ENCODE peak calls at places on chromosomes 6 and 20, in nine cellular contexts. W is astrocyte; P is cardiac muscle cell; C is brain microvascular endothelial cell; O is AG04450; Z is MM.1S; T is prostate gland; G is CD8-positive, alpha-beta memory T cell; H is GM12878. S is an unnamed sample.

GRCh38 chr6:165204807-165205545 is 104.4 kb downstream of the C6orf118 start:
- DNase-seq in H (no peak), T (no peak), P (no peak), W (no peak), Z (no peak), G (no peak), O (no peak), C (no peak), S (no peak)

GRCh38 chr6:43355862-43356590 is 13.4 kb downstream of the ZNF318 start:
- DNase-seq in C (no peak), O (no peak), T (no peak), G (no peak), P (peak), Z (no peak), H (no peak), W (no peak), S (no peak)

GRCh38 chr6:51489133-51489532 is 598.3 kb downstream of the PKHD1 start:
- DNase-seq in Z (no peak), P (no peak), W (no peak), G (no peak), C (no peak), T (no peak), H (no peak), O (no peak), S (no peak)

GRCh38 chr20:58202039-58202438 is 26.4 kb downstream of the ANKRD60 start:
- DNase-seq in C (no peak), H (no peak), Z (no peak), P (no peak), W (no peak), O (no peak), T (no peak), G (no peak), S (no peak)

GRCh38 chr20:3901028-3901746 is 12.0 kb downstream of the PANK2 start:
- DNase-seq in W (no peak), P (peak), T (no peak), Z (no peak), H (no peak), G (no peak), C (no peak), O (no peak), S (no peak)

GRCh38 chr6:126307859-126308258 is 32.1 kb upstream of the CENPW start:
- DNase-seq in Z (no peak), H (no peak), T (no peak), G (no peak), W (peak), P (peak), O (peak), C (peak), S (no peak)

GRCh38 chr20:44344723-44345122 is 7.9 kb downstream of the R3HDML start:
- DNase-seq in G (no peak), T (no peak), Z (no peak), H (no peak), W (no peak), P (no peak), O (no peak), C (no peak), S (no peak)

GRCh38 chr20:23823621-23824324 is 2.8 kb downstream of the CST2 start:
- DNase-seq in P (no peak), Z (no peak), C (no peak), G (no peak), O (no peak), H (no peak), W (no peak), T (no peak), S (peak)

GRCh38 chr6:53565886-53566285 is 21.0 kb upstream of the GCLC start:
- DNase-seq in O (no peak), T (no peak), P (peak), G (no peak), C (no peak), H (no peak), W (no peak), Z (no peak), S (no peak)

GRCh38 chr6:153856929-153857376 is 182.1 kb upstream of the OPRM1 start:
- DNase-seq in T (no peak), C (no peak), P (no peak), W (no peak), H (no peak), O (no peak), Z (no peak), G (no peak), S (no peak)

GRCh38 chr20:3728354-3728753 is 4.1 kb upstream of the HSPA12B start:
- DNase-seq in G (no peak), O (no peak), P (no peak), W (no peak), C (no peak), T (no peak), Z (no peak), H (no peak), S (no peak)

GRCh38 chr20:62928246-62928939 is 2.1 kb upstream of the DIDO1 start:
- DNase-seq in O (no peak), H (no peak), T (no peak), C (no peak), G (no peak), P (no peak), Z (no peak), W (no peak), S (no peak)

GRCh38 chr6:155377061-155377460 is 62.8 kb upstream of the TFB1M start:
- DNase-seq in P (peak), Z (no peak), H (no peak), G (no peak), C (peak), W (peak), T (no peak), O (peak), S (no peak)

GRCh38 chr6:2259002-2259494 is 13.6 kb upstream of the GMDS start:
- DNase-seq in G (no peak), W (no peak), Z (no peak), C (no peak), H (no peak), T (no peak), P (no peak), O (no peak), S (no peak)

GRCh38 chr6:81734081-81734480 is 18.4 kb downstream of the TENT5A start:
- DNase-seq in C (no peak), H (no peak), W (no peak), T (no peak), G (no peak), Z (no peak), O (no peak), P (peak), S (no peak)

GRCh38 chr20:58908941-58909340 is 56.4 kb downstream of the GNAS start:
- DNase-seq in G (no peak), T (no peak), O (no peak), P (no peak), C (no peak), Z (no peak), H (no peak), W (no peak), S (no peak)

GRCh38 chr6:50936277-50936681 is 117.6 kb downstream of the TFAP2B start:
- DNase-seq in H (no peak), Z (no peak), W (no peak), T (no peak), P (no peak), O (no peak), C (no peak), G (no peak), S (no peak)

GRCh38 chr20:10861619-10862018 is 187.8 kb upstream of the JAG1 start:
- DNase-seq in W (peak), P (no peak), H (no peak), O (no peak), T (peak), G (no peak), Z (no peak), C (no peak), S (no peak)

GRCh38 chr6:90536516-90536915 is 50.4 kb downstream of the MAP3K7 start:
- DNase-seq in T (no peak), P (no peak), G (no peak), O (no peak), W (no peak), Z (no peak), C (no peak), H (no peak), S (peak)

GRCh38 chr6:134740473-134741192 is 209.3 kb downstream of the ALDH8A1 start:
- DNase-seq in Z (no peak), C (peak), O (no peak), P (peak), T (no peak), G (no peak), H (no peak), W (peak), S (no peak)

GRCh38 chr20:17843246-17844132 is 125.1 kb downstream of the SNX5 start:
- DNase-seq in O (peak), P (peak), H (no peak), T (no peak), C (peak), W (peak), G (peak), Z (no peak), S (peak)

GRCh38 chr6:51098801-51099200 is 280.1 kb downstream of the TFAP2B start:
- DNase-seq in H (no peak), C (peak), P (no peak), Z (no peak), G (no peak), T (no peak), O (no peak), W (no peak), S (no peak)

GRCh38 chr6:116847234-116847633 is 18.4 kb upstream of the GPRC6A start:
- DNase-seq in T (no peak), G (no peak), C (no peak), H (no peak), Z (peak), W (peak), O (no peak), P (peak), S (peak)

GRCh38 chr6:107820571-107821261 is 3.4 kb downstream of the SCML4 start:
- DNase-seq in C (no peak), Z (no peak), T (no peak), P (peak), G (peak), O (no peak), H (no peak), W (peak), S (no peak)

GRCh38 chr20:52494244-52494643 is 302.7 kb upstream of the ZFP64 start:
- DNase-seq in Z (no peak), H (no peak), W (peak), G (no peak), C (peak), T (no peak), O (peak), P (peak), S (no peak)

GRCh38 chr6:41072836-41073202 is at the start of gene NFYA:
- DNase-seq in W (peak), T (no peak), H (no peak), O (no peak), Z (no peak), C (no peak), G (no peak), P (no peak), S (peak)

GRCh38 chr20:36472656-36473071 is 68.7 kb upstream of the MYL9 start:
- DNase-seq in C (no peak), W (no peak), Z (peak), O (no peak), H (no peak), P (no peak), G (no peak), T (peak), S (no peak)

GRCh38 chr6:9563996-9564395 is 850.9 kb downstream of the TFAP2A start:
- DNase-seq in T (no peak), P (peak), O (no peak), W (peak), H (no peak), Z (no peak), G (no peak), C (no peak), S (no peak)

GRCh38 chr6:17233531-17233930 is 47.6 kb upstream of the RBM24 start:
- DNase-seq in W (peak), G (no peak), Z (no peak), P (peak), C (peak), H (no peak), T (no peak), O (no peak), S (no peak)

GRCh38 chr6:4637691-4638433 is 138.3 kb upstream of the CDYL start:
- DNase-seq in O (peak), H (peak), C (peak), W (peak), Z (no peak), T (no peak), P (peak), G (no peak), S (no peak)

GRCh38 chr6:36024154-36024760 is at the start of gene SLC26A8:
- DNase-seq in T (no peak), P (no peak), O (no peak), H (no peak), G (no peak), Z (no peak), W (no peak), C (no peak), S (no peak)

GRCh38 chr6:79410806-79411205 is 126.4 kb downstream of the LCA5 start:
- DNase-seq in Z (no peak), C (no peak), H (no peak), W (no peak), G (no peak), P (no peak), O (no peak), T (no peak), S (no peak)

GRCh38 chr6:105209950-105210706 is 30.3 kb upstream of the POPDC3 start:
- DNase-seq in C (peak), G (no peak), P (peak), H (no peak), O (peak), W (peak), T (no peak), Z (no peak), S (no peak)

GRCh38 chr6:11143394-11144371 is 32.2 kb upstream of the ERVFRD-1 start:
- DNase-seq in Z (no peak), T (peak), P (peak), W (peak), C (peak), H (no peak), O (peak), G (no peak), S (no peak)

GRCh38 chr6:147156799-147157382 is 47.3 kb upstream of the STXBP5 start:
- DNase-seq in Z (no peak), P (no peak), H (no peak), O (no peak), C (peak), T (no peak), G (no peak), W (peak), S (no peak)

DNA sequence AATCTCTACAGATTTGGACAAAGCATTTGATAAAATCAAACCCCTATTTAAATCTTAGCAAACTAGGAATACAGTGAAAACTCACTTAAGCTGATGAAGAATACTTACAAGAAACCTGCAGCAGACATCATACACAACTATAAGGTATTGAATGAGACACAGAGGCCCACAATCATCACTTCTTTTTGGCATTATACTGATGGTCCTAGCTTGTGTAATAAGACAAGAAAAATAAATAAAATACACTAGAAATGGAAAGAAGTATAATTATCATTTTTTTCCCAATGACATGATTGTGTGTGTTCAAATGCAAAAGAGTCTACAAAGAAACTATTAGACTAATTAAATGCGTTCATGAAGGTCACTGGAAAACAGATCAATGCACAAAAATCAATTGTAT is 8.8 kb upstream of the OR2B6 start:
- DNase-seq in G (no peak), H (no peak), Z (no peak), O (no peak), P (no peak), W (no peak), C (no peak), T (no peak), S (no peak)
- H3K4me3 ChIP-seq in G (no peak), H (no peak), Z (no peak), O (no peak), P (no peak), W (no peak), C (no peak), T (no peak), S (no peak)

GRCh38 chr6:169046021-169046420 is 207.6 kb downstream of the THBS2 start:
- DNase-seq in C (no peak), G (no peak), T (no peak), H (no peak), P (no peak), Z (no peak), W (no peak), O (no peak), S (no peak)
- H3K4me3 ChIP-seq in C (no peak), G (no peak), T (no peak), H (no peak), P (no peak), Z (no peak), W (no peak), O (no peak), S (no peak)

GRCh38 chr6:169253341-169253740 is 305 bp downstream of the THBS2 start:
- DNase-seq in W (no peak), Z (no peak), T (no peak), O (no peak), H (no peak), G (no peak), C (no peak), P (peak), S (no peak)

GRCh38 chr6:169252805-169253189 is 849 bp downstream of the THBS2 start:
- DNase-seq in T (no peak), H (no peak), O (no peak), W (peak), P (peak), G (no peak), Z (no peak), C (no peak), S (no peak)

GRCh38 chr6:169250660-169251059 is 3.0 kb downstream of the THBS2 start:
- DNase-seq in P (peak), W (peak), C (peak), O (peak), Z (no peak), G (no peak), T (no peak), H (no peak), S (no peak)

GRCh38 chr6:169251371-169251802 is 2.3 kb downstream of the THBS2 start:
- DNase-seq in P (no peak), G (no peak), C (no peak), W (no peak), Z (no peak), H (no peak), T (no peak), O (no peak), S (no peak)

GRCh38 chr6:169251822-169252804 is 1.5 kb downstream of the THBS2 start:
- DNase-seq in O (no peak), T (no peak), H (no peak), W (no peak), Z (no peak), P (no peak), C (no peak), G (no peak), S (no peak)
- H3K4me3 ChIP-seq in O (peak), T (peak), H (no peak), W (peak), Z (no peak), P (no peak), C (peak), G (no peak), S (no peak)

DNA sequence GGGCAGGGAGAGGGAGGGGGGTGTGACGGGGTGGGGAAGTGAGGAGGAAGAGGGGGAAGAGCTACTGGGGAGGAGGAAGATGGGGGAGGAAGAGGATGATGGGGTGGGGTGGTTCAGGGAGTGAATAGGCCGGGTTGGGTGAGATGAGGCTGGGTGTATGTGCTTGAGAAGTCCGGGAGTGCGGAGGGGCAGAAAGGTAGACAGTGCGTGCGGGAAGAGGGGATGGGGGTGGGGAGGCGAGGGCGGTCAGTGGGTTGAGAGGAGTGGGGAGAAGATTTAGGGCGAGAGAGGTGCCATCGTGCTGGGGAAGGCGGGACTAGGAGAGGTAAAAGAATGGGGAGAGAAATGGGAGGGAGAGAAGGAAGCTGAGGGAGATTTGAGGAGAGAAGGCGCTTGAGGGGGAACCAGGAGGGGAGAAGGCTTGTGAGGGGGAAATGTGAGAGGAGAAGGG is 30.9 kb upstream of the NOTCH4 start:
- DNase-seq in H (no peak), G (no peak), O (no peak), C (no peak), T (no peak), P (peak), Z (no peak), W (no peak), S (no peak)
- H3K4me3 ChIP-seq in H (no peak), G (peak), O (peak), C (peak), T (peak), P (no peak), Z (peak), W (peak), S (no peak)

GRCh38 chr6:24902782-24903181 is 33.0 kb downstream of the RIPOR2 start:
- DNase-seq in Z (no peak), C (peak), O (peak), H (no peak), T (no peak), P (peak), W (peak), G (no peak), S (no peak)
- H3K4me3 ChIP-seq in Z (no peak), C (no peak), O (no peak), H (no peak), T (no peak), P (no peak), W (no peak), G (no peak), S (no peak)

DNA sequence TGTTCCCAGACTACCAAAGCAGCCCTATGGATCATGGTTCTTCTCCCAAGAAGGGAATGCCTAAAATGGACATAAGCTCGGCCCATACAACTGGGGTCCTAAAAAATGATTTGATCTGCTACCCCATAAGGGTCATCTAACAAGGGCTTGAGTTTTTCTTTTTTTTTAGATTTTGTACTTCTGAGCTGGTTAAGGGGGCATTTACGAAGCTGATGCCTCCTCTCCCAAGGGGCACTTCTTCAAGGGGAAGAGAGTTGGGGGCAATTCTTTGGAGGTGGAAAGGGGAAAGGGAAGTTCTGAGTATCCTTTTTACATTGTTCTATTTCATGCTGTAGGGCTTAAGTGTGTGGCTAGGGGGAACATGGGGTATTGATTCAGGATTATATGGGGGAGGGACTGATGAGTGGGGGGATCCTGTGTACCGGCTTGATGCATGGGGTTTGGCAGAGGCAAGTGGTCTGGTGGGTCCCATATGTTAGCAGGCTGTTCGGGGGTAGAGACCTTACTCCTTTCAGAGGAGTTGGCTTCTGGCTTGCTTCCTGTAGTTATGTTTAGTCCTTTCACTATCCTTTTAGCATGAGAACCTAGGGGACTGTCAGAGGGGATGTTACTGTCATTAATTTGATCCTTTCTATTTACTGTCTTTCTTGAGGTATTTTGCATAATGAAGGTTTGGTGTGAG is 8.1 kb upstream of the ZNFX1 start:
- DNase-seq in O (no peak), T (no peak), Z (no peak), W (no peak), G (no peak), C (no peak), H (no peak), P (no peak), S (no peak)
- H3K4me3 ChIP-seq in O (no peak), T (no peak), Z (no peak), W (peak), G (no peak), C (peak), H (peak), P (no peak), S (no peak)

GRCh38 chr6:109687271-109687721 is 3.7 kb downstream of the AK9 start:
- DNase-seq in G (no peak), T (no peak), C (peak), O (peak), H (no peak), W (peak), Z (no peak), P (peak), S (peak)
- H3K4me3 ChIP-seq in G (no peak), T (no peak), C (no peak), O (no peak), H (no peak), W (no peak), Z (no peak), P (no peak), S (no peak)

DNA sequence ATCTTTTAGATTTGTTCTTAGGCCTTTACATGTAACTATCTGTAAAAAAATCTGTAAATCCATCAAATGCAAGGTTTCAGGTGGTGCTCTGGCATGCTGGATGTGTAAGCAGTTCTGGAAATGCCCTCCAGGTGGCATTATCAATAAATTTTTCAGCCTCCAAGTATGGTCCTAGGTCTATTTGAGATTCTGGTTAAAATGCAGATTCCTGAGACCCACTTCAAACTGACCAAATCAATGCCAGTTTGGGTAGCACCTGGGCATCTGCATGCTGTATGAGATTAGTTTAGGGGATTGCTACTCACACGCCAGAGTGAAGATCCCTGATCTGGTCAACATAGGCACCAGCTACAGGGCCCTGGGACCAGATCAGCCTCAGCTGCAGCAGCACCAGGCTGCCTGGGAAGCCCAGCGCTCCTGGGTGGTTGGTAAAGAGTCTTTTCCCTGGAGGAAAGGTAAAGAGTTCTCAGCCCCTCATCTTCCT is 507.3 kb upstream of the CITED2 start:
- DNase-seq in H (no peak), T (peak), W (peak), G (no peak), P (peak), O (no peak), Z (peak), C (peak), S (peak)
- H3K4me3 ChIP-seq in H (no peak), T (no peak), W (peak), G (no peak), P (no peak), O (no peak), Z (peak), C (no peak), S (no peak)

S was measured in Jurkat, Clone E6-1.